ENCODE peak calls at places on chromosomes 7 and 10, in eight cellular contexts. One of them, this sample, is unnamed.

GRCh38 chr10:31242902-31243301 is 76.1 kb upstream of the ZEB1 start:
- DNase-seq in HCT116: peak
- DNase-seq in lower leg skin: no peak
- DNase-seq in GM12878: peak
- DNase-seq in A549: peak
- DNase-seq in transverse colon: no peak
- DNase-seq in IMR-90: peak
- DNase-seq in body of pancreas: no peak
- DNase-seq in this sample: peak

GRCh38 chr7:33886100-33886623 is 19.2 kb upstream of the BMPER start:
- DNase-seq in HCT116: no peak
- DNase-seq in lower leg skin: no peak
- DNase-seq in GM12878: no peak
- DNase-seq in A549: peak
- DNase-seq in transverse colon: no peak
- DNase-seq in IMR-90: peak
- DNase-seq in body of pancreas: no peak
- DNase-seq in this sample: no peak

GRCh38 chr10:26269754-26270153 is 53.2 kb downstream of the GAD2 start:
- DNase-seq in HCT116: peak
- DNase-seq in lower leg skin: no peak
- DNase-seq in GM12878: no peak
- DNase-seq in A549: peak
- DNase-seq in transverse colon: no peak
- DNase-seq in IMR-90: no peak
- DNase-seq in body of pancreas: no peak
- DNase-seq in this sample: no peak

GRCh38 chr7:29276806-29277205 is 82.2 kb downstream of the CHN2 start:
- DNase-seq in HCT116: no peak
- DNase-seq in lower leg skin: no peak
- DNase-seq in GM12878: no peak
- DNase-seq in A549: no peak
- DNase-seq in transverse colon: no peak
- DNase-seq in IMR-90: no peak
- DNase-seq in body of pancreas: no peak
- DNase-seq in this sample: no peak

GRCh38 chr10:114282526-114282925 is 43.5 kb downstream of the VWA2 start:
- DNase-seq in HCT116: no peak
- DNase-seq in lower leg skin: no peak
- DNase-seq in GM12878: no peak
- DNase-seq in A549: no peak
- DNase-seq in transverse colon: no peak
- DNase-seq in IMR-90: no peak
- DNase-seq in body of pancreas: peak
- DNase-seq in this sample: no peak

GRCh38 chr10:32349968-32350738 is 3.2 kb upstream of the EPC1 start:
- DNase-seq in HCT116: no peak
- DNase-seq in lower leg skin: no peak
- DNase-seq in GM12878: no peak
- DNase-seq in A549: no peak
- DNase-seq in transverse colon: no peak
- DNase-seq in IMR-90: no peak
- DNase-seq in body of pancreas: no peak
- DNase-seq in this sample: no peak

GRCh38 chr10:24307696-24308476 is 98.9 kb downstream of the KIAA1217 start:
- DNase-seq in HCT116: no peak
- DNase-seq in lower leg skin: no peak
- DNase-seq in GM12878: no peak
- DNase-seq in A549: no peak
- DNase-seq in transverse colon: no peak
- DNase-seq in IMR-90: no peak
- DNase-seq in body of pancreas: no peak
- DNase-seq in this sample: no peak

GRCh38 chr7:41731486-41732278 is 28.8 kb upstream of the INHBA start:
- DNase-seq in HCT116: no peak
- DNase-seq in lower leg skin: no peak
- DNase-seq in GM12878: peak
- DNase-seq in A549: no peak
- DNase-seq in transverse colon: no peak
- DNase-seq in IMR-90: no peak
- DNase-seq in body of pancreas: no peak
- DNase-seq in this sample: peak

GRCh38 chr10:36094091-36094490 is 452.0 kb upstream of the FZD8 start:
- DNase-seq in HCT116: no peak
- DNase-seq in lower leg skin: no peak
- DNase-seq in GM12878: no peak
- DNase-seq in A549: no peak
- DNase-seq in transverse colon: no peak
- DNase-seq in IMR-90: peak
- DNase-seq in body of pancreas: no peak
- DNase-seq in this sample: peak

GRCh38 chr10:77602231-77602912 is 35.2 kb downstream of the KCNMA1 start:
- DNase-seq in HCT116: no peak
- DNase-seq in lower leg skin: no peak
- DNase-seq in GM12878: no peak
- DNase-seq in A549: no peak
- DNase-seq in transverse colon: no peak
- DNase-seq in IMR-90: peak
- DNase-seq in body of pancreas: no peak
- DNase-seq in this sample: no peak

GRCh38 chr10:123136806-123137642 is 1.3 kb downstream of the HMX3 start:
- DNase-seq in HCT116: no peak
- DNase-seq in lower leg skin: no peak
- DNase-seq in GM12878: no peak
- DNase-seq in A549: no peak
- DNase-seq in transverse colon: no peak
- DNase-seq in IMR-90: no peak
- DNase-seq in body of pancreas: peak
- DNase-seq in this sample: peak

GRCh38 chr7:139359366-139360209 is at the start of gene LUC7L2:
- DNase-seq in HCT116: peak
- DNase-seq in lower leg skin: peak
- DNase-seq in GM12878: peak
- DNase-seq in A549: peak
- DNase-seq in transverse colon: peak
- DNase-seq in IMR-90: peak
- DNase-seq in body of pancreas: peak
- DNase-seq in this sample: peak
- TF ChIP-seq CTCF in HCT116: no peak
- TF ChIP-seq CTCF in lower leg skin: no peak
- TF ChIP-seq CTCF in GM12878: peak
- TF ChIP-seq CTCF in A549: no peak
- TF ChIP-seq CTCF in transverse colon: no peak
- TF ChIP-seq CTCF in IMR-90: peak
- TF ChIP-seq CTCF in body of pancreas: peak
- TF ChIP-seq CTCF in this sample: no peak

DNA sequence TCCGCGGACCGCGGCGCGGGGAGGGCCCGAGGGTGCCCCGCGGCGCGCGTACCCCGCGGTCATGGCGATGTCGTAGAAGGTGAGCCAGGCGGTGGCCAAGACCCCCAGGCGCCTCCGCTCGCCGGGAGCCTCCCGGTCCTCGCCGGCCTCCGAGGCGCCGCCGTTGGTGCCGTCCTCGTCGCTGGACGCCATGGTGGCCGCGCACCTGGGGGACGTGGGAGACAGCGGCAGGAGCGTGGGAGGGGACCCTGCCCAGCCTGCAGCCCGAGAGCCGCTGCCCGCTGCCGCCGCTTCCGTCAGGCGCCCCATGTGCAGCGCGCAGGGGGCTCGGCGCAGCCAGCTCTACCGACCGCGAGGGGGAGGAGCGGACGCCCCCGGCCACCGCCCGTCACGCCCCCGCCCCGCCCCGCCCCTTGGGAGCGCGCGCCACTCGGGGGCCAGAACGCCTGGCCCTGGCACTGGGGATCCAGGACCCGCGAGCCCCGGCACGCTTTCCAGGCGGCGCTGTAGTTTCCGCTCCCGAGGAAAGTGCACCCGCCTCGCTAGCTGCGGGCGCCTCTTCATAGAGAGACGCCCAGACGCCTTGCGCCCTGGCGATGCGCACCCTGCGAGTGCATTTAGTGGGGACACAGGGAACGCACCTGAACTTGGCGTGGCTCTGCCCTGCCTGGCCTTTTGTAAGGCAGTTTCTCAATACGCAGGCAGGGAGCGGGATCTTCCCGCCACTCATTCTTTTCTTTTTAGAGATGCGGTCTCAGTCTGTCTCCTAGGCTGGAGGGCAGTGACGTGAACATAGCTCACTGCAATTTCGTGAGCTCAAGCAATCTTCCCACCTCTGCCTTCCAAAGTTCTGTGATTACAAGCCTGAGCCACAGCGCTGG is at the start of gene HACD1:
- DNase-seq in HCT116: peak
- DNase-seq in lower leg skin: no peak
- DNase-seq in GM12878: no peak
- DNase-seq in A549: peak
- DNase-seq in transverse colon: peak
- DNase-seq in IMR-90: peak
- DNase-seq in body of pancreas: peak
- DNase-seq in this sample: peak
- TF ChIP-seq POLR2A in HCT116: peak
- TF ChIP-seq POLR2A in lower leg skin: no peak
- TF ChIP-seq POLR2A in GM12878: peak
- TF ChIP-seq POLR2A in A549: peak
- TF ChIP-seq POLR2A in transverse colon: peak
- TF ChIP-seq POLR2A in IMR-90: peak
- TF ChIP-seq POLR2A in body of pancreas: peak
- TF ChIP-seq POLR2A in this sample: peak

GRCh38 chr10:14562197-14562596 is 212.5 kb downstream of the FAM107B start:
- DNase-seq in HCT116: no peak
- DNase-seq in lower leg skin: no peak
- DNase-seq in GM12878: no peak
- DNase-seq in A549: no peak
- DNase-seq in transverse colon: no peak
- DNase-seq in IMR-90: no peak
- DNase-seq in body of pancreas: no peak
- DNase-seq in this sample: no peak
- TF ChIP-seq CTCF in HCT116: no peak
- TF ChIP-seq CTCF in lower leg skin: no peak
- TF ChIP-seq CTCF in GM12878: no peak
- TF ChIP-seq CTCF in A549: no peak
- TF ChIP-seq CTCF in transverse colon: no peak
- TF ChIP-seq CTCF in IMR-90: no peak
- TF ChIP-seq CTCF in body of pancreas: no peak
- TF ChIP-seq CTCF in this sample: no peak

GRCh38 chr7:133082390-133082766 is 488 bp upstream of the CHCHD3 start:
- DNase-seq in HCT116: no peak
- DNase-seq in lower leg skin: no peak
- DNase-seq in GM12878: no peak
- DNase-seq in A549: no peak
- DNase-seq in transverse colon: no peak
- DNase-seq in IMR-90: no peak
- DNase-seq in body of pancreas: no peak
- DNase-seq in this sample: no peak

GRCh38 chr7:133079296-133079695 is 2.6 kb downstream of the CHCHD3 start:
- DNase-seq in HCT116: no peak
- DNase-seq in lower leg skin: no peak
- DNase-seq in GM12878: no peak
- DNase-seq in A549: no peak
- DNase-seq in transverse colon: no peak
- DNase-seq in IMR-90: no peak
- DNase-seq in body of pancreas: no peak
- DNase-seq in this sample: no peak

GRCh38 chr7:133081119-133081604 is 728 bp downstream of the CHCHD3 start:
- DNase-seq in HCT116: no peak
- DNase-seq in lower leg skin: peak
- DNase-seq in GM12878: no peak
- DNase-seq in A549: peak
- DNase-seq in transverse colon: peak
- DNase-seq in IMR-90: no peak
- DNase-seq in body of pancreas: peak
- DNase-seq in this sample: no peak

GRCh38 chr7:133077394-133077793 is 4.5 kb downstream of the CHCHD3 start:
- DNase-seq in HCT116: no peak
- DNase-seq in lower leg skin: no peak
- DNase-seq in GM12878: no peak
- DNase-seq in A549: no peak
- DNase-seq in transverse colon: no peak
- DNase-seq in IMR-90: no peak
- DNase-seq in body of pancreas: no peak
- DNase-seq in this sample: no peak

DNA sequence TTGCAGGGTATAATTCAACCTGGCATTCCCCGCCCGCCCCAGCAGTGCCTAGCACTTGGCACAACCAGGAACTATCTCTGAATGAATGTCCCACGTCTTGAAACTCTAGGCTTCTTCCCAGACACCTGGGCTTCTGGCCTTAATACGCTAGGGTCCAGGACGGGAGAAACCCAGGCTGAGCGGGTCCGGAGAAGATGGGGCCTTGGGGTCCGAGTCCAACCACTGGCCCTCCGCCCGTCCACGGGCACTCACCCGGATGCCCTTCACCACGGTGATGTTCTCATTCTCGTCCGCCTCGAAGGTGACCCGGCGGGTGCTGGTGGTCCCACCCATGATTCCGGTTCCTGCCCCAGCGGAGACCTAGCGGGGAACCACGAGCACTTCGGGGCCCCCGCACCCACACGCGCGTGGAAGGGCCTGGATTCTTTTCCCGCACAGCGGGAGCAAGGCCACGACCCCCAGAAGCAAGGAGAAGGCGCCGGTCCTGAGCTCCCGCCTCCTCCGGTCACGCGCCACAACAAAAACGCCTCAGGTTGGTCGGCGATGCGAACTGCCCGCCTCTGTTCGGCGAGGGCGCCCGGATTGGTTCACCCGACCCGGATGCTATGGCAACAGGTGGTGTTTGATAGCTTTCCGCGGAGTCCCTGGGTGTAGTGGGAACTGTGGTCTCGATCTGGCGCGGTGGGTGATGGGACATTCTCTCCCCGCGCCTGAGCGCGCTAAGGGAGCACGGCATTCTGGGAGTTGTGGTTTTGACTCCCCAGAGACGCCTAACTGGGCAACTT is at the start of gene CHCHD3:
- DNase-seq in HCT116: peak
- DNase-seq in lower leg skin: peak
- DNase-seq in GM12878: peak
- DNase-seq in A549: peak
- DNase-seq in transverse colon: peak
- DNase-seq in IMR-90: peak
- DNase-seq in body of pancreas: peak
- DNase-seq in this sample: peak
- TF ChIP-seq POLR2A in HCT116: peak
- TF ChIP-seq POLR2A in lower leg skin: no peak
- TF ChIP-seq POLR2A in GM12878: peak
- TF ChIP-seq POLR2A in A549: peak
- TF ChIP-seq POLR2A in transverse colon: peak
- TF ChIP-seq POLR2A in IMR-90: peak
- TF ChIP-seq POLR2A in body of pancreas: no peak
- TF ChIP-seq POLR2A in this sample: peak

GRCh38 chr10:68231106-68231901 is 609 bp downstream of the ATOH7 start:
- DNase-seq in HCT116: peak
- DNase-seq in lower leg skin: no peak
- DNase-seq in GM12878: no peak
- DNase-seq in A549: peak
- DNase-seq in transverse colon: peak
- DNase-seq in IMR-90: peak
- DNase-seq in body of pancreas: peak
- DNase-seq in this sample: peak
- TF ChIP-seq CTCF in HCT116: no peak
- TF ChIP-seq CTCF in lower leg skin: no peak
- TF ChIP-seq CTCF in GM12878: peak
- TF ChIP-seq CTCF in A549: peak
- TF ChIP-seq CTCF in transverse colon: no peak
- TF ChIP-seq CTCF in IMR-90: peak
- TF ChIP-seq CTCF in body of pancreas: no peak
- TF ChIP-seq CTCF in this sample: peak

GRCh38 chr7:149171894-149172533 is 23.3 kb upstream of the ZNF282 start:
- DNase-seq in HCT116: no peak
- DNase-seq in lower leg skin: no peak
- DNase-seq in GM12878: no peak
- DNase-seq in A549: peak
- DNase-seq in transverse colon: no peak
- DNase-seq in IMR-90: peak
- DNase-seq in body of pancreas: no peak
- DNase-seq in this sample: no peak
- TF ChIP-seq POLR2A in HCT116: no peak
- TF ChIP-seq POLR2A in lower leg skin: no peak
- TF ChIP-seq POLR2A in GM12878: no peak
- TF ChIP-seq POLR2A in A549: no peak
- TF ChIP-seq POLR2A in transverse colon: no peak
- TF ChIP-seq POLR2A in IMR-90: no peak
- TF ChIP-seq POLR2A in body of pancreas: no peak
- TF ChIP-seq POLR2A in this sample: no peak

This sample was measured in endothelial cell of umbilical vein.